ENCODE peak calls at places on chromosomes 1 and 21, in four cellular contexts. Q is PC-9, E is lower lobe of right lung, K is stomach. B is an unnamed sample.
A peak's percentile ranks its signal among the peaks of the same experiment; 100 is the strongest.

GRCh38 chr1:206738370-206739366 is 31.9 kb upstream of the IL19 start:
- DNase-seq in K (peak; percentile 44), Q (peak; percentile 49), E (no peak), B (no peak)

GRCh38 chr1:25562101-25562927 is 18.9 kb downstream of the LDLRAP1 start:
- DNase-seq in Q (peak; percentile 37), K (peak; percentile 62), E (no peak), B (peak; percentile 86)

GRCh38 chr1:243924188-243924587 is 74.1 kb upstream of the AKT3 start:
- DNase-seq in Q (peak; percentile 99), E (no peak), K (no peak), B (no peak)

GRCh38 chr1:181459067-181459466 is 24.2 kb upstream of the CACNA1E start:
- DNase-seq in K (no peak), E (no peak), Q (no peak), B (no peak)

GRCh38 chr1:63189677-63190076 is 132.7 kb upstream of the FOXD3 start:
- DNase-seq in K (no peak), E (no peak), Q (no peak), B (peak; percentile 19)

GRCh38 chr1:44276901-44277300 is 63.6 kb downstream of the DMAP1 start:
- DNase-seq in K (no peak), E (no peak), Q (no peak), B (no peak)

GRCh38 chr1:184860985-184861754 is 106.5 kb upstream of the EDEM3 start:
- DNase-seq in K (peak; percentile 59), E (no peak), Q (no peak), B (no peak)

GRCh38 chr1:197519741-197520334 is 251.8 kb downstream of the CRB1 start:
- DNase-seq in Q (no peak), K (no peak), E (no peak), B (no peak)

GRCh38 chr21:25421327-25422028 is 185.8 kb downstream of the MRPL39 start:
- DNase-seq in K (peak; percentile 39), Q (no peak), E (no peak), B (peak; percentile 50)

GRCh38 chr1:24279590-24280232 is 39.4 kb upstream of the GRHL3 start:
- DNase-seq in E (no peak), K (no peak), Q (no peak), B (no peak)

GRCh38 chr1:15154480-15155036 is 1.0 kb downstream of the TMEM51 start:
- DNase-seq in Q (no peak), E (peak; percentile 55), K (peak; percentile 49), B (peak; percentile 52)

GRCh38 chr1:218537131-218537904 is 192.2 kb downstream of the TGFB2 start:
- DNase-seq in E (no peak), Q (peak; percentile 80), K (no peak), B (no peak)

GRCh38 chr1:247857069-247857985 is at the start of gene TRIM58:
- DNase-seq in K (peak; percentile 69), Q (no peak), E (peak; percentile 51), B (peak; percentile 69)
- H3K4me3 ChIP-seq in K (peak within 1 kb of the TSS; percentile 80), Q (no peak within 1 kb of the TSS), E (peak within 1 kb of the TSS; percentile 53), B (no peak within 1 kb of the TSS)

DNA sequence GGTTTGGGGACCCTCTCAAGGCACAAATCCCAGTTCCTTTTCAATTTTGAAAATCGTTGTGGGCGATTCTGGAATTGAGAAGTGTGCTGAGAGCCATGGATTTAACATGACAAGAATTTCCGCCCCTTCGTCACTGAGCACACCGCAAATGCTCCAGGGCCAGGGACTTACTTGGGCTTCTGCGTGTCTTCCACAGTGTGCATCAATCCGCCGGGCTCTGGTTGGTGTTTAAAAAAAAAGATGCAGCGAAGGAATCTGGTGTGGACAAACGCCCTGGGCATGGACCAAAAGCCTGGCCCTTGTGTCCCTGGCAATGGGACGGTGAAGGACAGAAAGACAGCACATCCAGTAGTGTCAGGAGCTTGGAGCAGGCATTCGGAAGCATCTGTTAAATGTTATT is 696 bp upstream of the CLDN14 start:
- DNase-seq in K (no peak), Q (no peak), E (no peak), B (no peak)
- H3K4me1 ChIP-seq in K (peaks cover 31% of the 10 kb centered on the region), Q (peaks cover 12% of the 10 kb centered on the region), E (peaks cover 4% of the 10 kb centered on the region), B (no peaks in the 10 kb centered on the region)

GRCh38 chr1:32334864-32335618 is 992 bp downstream of the MARCKSL1 start:
- DNase-seq in Q (peak; percentile 34), E (peak; percentile 71), K (peak; percentile 64), B (peak; percentile 63)
- TF ChIP-seq CTCF in Q (peak; percentile 68), E (peak; percentile 78), K (no peak), B (peak; percentile 70)

GRCh38 chr1:153609585-153609907 is 3.4 kb downstream of the S100A16 start:
- DNase-seq in K (no peak), E (no peak), Q (no peak), B (no peak)

GRCh38 chr1:153611024-153611352 is 1.9 kb downstream of the S100A16 start:
- DNase-seq in K (no peak), Q (peak; percentile 61), E (no peak), B (no peak)

GRCh38 chr1:153611356-153611755 is 1.6 kb downstream of the S100A16 start:
- DNase-seq in Q (no peak), K (no peak), E (no peak), B (no peak)

GRCh38 chr1:153608742-153609584 is 4.0 kb downstream of the S100A16 start:
- DNase-seq in Q (peak; percentile 98), E (peak; percentile 89), K (peak; percentile 67), B (peak; percentile 93)

DNA sequence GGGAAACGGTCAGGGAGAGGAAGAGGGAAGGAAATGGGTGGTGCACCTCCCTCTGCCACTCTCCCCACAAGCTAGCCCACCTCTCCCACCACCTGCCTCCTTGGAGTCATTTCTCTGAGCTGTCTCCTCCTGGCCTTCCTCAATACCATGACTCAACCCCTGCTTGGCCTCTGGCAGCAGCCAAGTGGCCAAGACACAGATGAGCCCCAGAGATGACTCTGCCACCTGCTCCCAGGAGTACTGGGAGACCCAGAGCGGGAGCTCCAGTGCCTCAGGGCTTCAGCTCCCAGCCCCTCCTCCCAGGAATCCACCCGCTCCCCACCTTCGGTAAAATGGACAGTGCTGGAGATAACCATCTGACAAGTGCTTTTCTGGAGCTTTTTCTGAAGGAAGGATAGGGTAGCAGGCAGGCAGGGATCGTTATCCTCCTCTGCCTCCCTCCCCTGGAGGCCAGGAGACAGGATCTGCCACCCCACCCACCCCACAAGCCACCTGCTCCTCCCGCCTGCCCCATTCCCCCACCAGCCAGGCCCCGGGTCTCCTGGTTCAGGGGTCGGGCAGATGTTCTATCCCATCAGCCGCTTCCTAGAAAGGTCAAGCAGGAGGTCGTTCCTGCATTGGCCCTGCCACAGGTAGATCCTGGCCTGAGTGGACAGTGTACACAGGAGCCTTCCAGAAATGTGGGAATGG is 2.5 kb downstream of the S100A16 start:
- DNase-seq in Q (peak; percentile 85), K (no peak), E (no peak), B (no peak)
- H3K4me3 ChIP-seq in Q (peak overlapping the region; percentile 56), K (peak overlapping the region; percentile 54), E (no peak overlapping the region), B (no peak overlapping the region)

GRCh38 chr1:150549496-150550221 is 451 bp downstream of the ADAMTSL4 start:
- DNase-seq in E (no peak), Q (no peak), K (no peak), B (no peak)
- H3K4me1 ChIP-seq in E (peaks cover 46% of the 10 kb centered on the region), Q (peaks cover 46% of the 10 kb centered on the region), K (peaks cover 62% of the 10 kb centered on the region), B (peaks cover 13% of the 10 kb centered on the region)